ENCODE peak calls at places on chromosomes 6 and 20, in five cellular contexts. One of them, this sample, is unnamed. For H3K4me1 and H3K27me3, the result is how much of the 10 kb centered on the place peaks cover.

GRCh38 chr6:43269273-43270007 is 26.2 kb downstream of the TTBK1 start:
- DNase-seq in hepatocyte: peak
- DNase-seq in MM.1S: no peak
- DNase-seq in neuronal stem cell: no peak
- DNase-seq in mesendoderm: no peak
- DNase-seq in this sample: peak

GRCh38 chr6:7693827-7694226 is 32.1 kb upstream of the BMP6 start:
- DNase-seq in hepatocyte: no peak
- DNase-seq in MM.1S: no peak
- DNase-seq in neuronal stem cell: no peak
- DNase-seq in mesendoderm: no peak
- DNase-seq in this sample: no peak

GRCh38 chr6:74611220-74611619 is 594.6 kb downstream of the COL12A1 start:
- DNase-seq in hepatocyte: no peak
- DNase-seq in MM.1S: no peak
- DNase-seq in neuronal stem cell: no peak
- DNase-seq in mesendoderm: no peak
- DNase-seq in this sample: no peak

GRCh38 chr20:37193821-37194220 is 14.5 kb upstream of the MROH8 start:
- DNase-seq in hepatocyte: no peak
- DNase-seq in MM.1S: no peak
- DNase-seq in neuronal stem cell: no peak
- DNase-seq in mesendoderm: no peak
- DNase-seq in this sample: no peak

GRCh38 chr6:20362623-20363022 is 39.1 kb upstream of the E2F3 start:
- DNase-seq in hepatocyte: no peak
- DNase-seq in MM.1S: no peak
- DNase-seq in neuronal stem cell: no peak
- DNase-seq in mesendoderm: no peak
- DNase-seq in this sample: no peak

GRCh38 chr6:130752292-130752691 is 74.9 kb upstream of the SMLR1 start:
- DNase-seq in hepatocyte: no peak
- DNase-seq in MM.1S: no peak
- DNase-seq in neuronal stem cell: no peak
- DNase-seq in mesendoderm: no peak
- DNase-seq in this sample: no peak

GRCh38 chr6:31791324-31792089 is 4.0 kb downstream of the VARS1 start:
- DNase-seq in hepatocyte: peak
- DNase-seq in MM.1S: no peak
- DNase-seq in neuronal stem cell: peak
- DNase-seq in mesendoderm: peak
- DNase-seq in this sample: peak

GRCh38 chr6:150994026-150994425 is 128.5 kb downstream of the MTHFD1L start:
- DNase-seq in hepatocyte: no peak
- DNase-seq in MM.1S: no peak
- DNase-seq in neuronal stem cell: no peak
- DNase-seq in mesendoderm: no peak
- DNase-seq in this sample: no peak

GRCh38 chr6:56406276-56407269 is 159.2 kb upstream of the COL21A1 start:
- DNase-seq in hepatocyte: no peak
- DNase-seq in MM.1S: no peak
- DNase-seq in neuronal stem cell: no peak
- DNase-seq in mesendoderm: no peak
- DNase-seq in this sample: no peak

GRCh38 chr20:62358728-62359490 is 8.2 kb downstream of the LAMA5 start:
- DNase-seq in hepatocyte: peak
- DNase-seq in MM.1S: no peak
- DNase-seq in neuronal stem cell: no peak
- DNase-seq in mesendoderm: no peak
- DNase-seq in this sample: no peak

GRCh38 chr6:34276881-34277762 is 28.3 kb upstream of the SMIM29 start:
- DNase-seq in hepatocyte: no peak
- DNase-seq in MM.1S: no peak
- DNase-seq in neuronal stem cell: no peak
- DNase-seq in mesendoderm: no peak
- DNase-seq in this sample: no peak

GRCh38 chr6:43510827-43511163 is 649 bp upstream of the LRRC73 start:
- DNase-seq in hepatocyte: no peak
- DNase-seq in MM.1S: no peak
- DNase-seq in neuronal stem cell: no peak
- DNase-seq in mesendoderm: no peak
- DNase-seq in this sample: no peak

GRCh38 chr20:38073307-38074010 is 39.9 kb downstream of the RPRD1B start:
- DNase-seq in hepatocyte: peak
- DNase-seq in MM.1S: peak
- DNase-seq in neuronal stem cell: peak
- DNase-seq in mesendoderm: peak
- DNase-seq in this sample: peak

GRCh38 chr6:158020272-158020711 is 38.6 kb downstream of the SYNJ2 start:
- DNase-seq in hepatocyte: no peak
- DNase-seq in MM.1S: no peak
- DNase-seq in neuronal stem cell: no peak
- DNase-seq in mesendoderm: no peak
- DNase-seq in this sample: no peak

GRCh38 chr20:58892932-58893224 is 40.4 kb downstream of the GNAS start:
- DNase-seq in hepatocyte: no peak
- DNase-seq in MM.1S: no peak
- DNase-seq in neuronal stem cell: no peak
- DNase-seq in mesendoderm: no peak
- DNase-seq in this sample: no peak

GRCh38 chr6:29631209-29631810 is 1.7 kb downstream of the GABBR1 start:
- DNase-seq in hepatocyte: peak
- DNase-seq in MM.1S: no peak
- DNase-seq in neuronal stem cell: no peak
- DNase-seq in mesendoderm: peak
- DNase-seq in this sample: no peak

GRCh38 chr6:24985313-24985712 is 49.6 kb upstream of the RIPOR2 start:
- DNase-seq in hepatocyte: no peak
- DNase-seq in MM.1S: no peak
- DNase-seq in neuronal stem cell: peak
- DNase-seq in mesendoderm: peak
- DNase-seq in this sample: no peak

GRCh38 chr6:160871320-160871719 is 120.2 kb upstream of the MAP3K4 start:
- DNase-seq in hepatocyte: no peak
- DNase-seq in MM.1S: no peak
- DNase-seq in neuronal stem cell: no peak
- DNase-seq in mesendoderm: no peak
- DNase-seq in this sample: no peak

GRCh38 chr6:39808934-39809333 is 16.8 kb downstream of the DAAM2 start:
- DNase-seq in hepatocyte: no peak
- DNase-seq in MM.1S: no peak
- DNase-seq in neuronal stem cell: no peak
- DNase-seq in mesendoderm: no peak
- DNase-seq in this sample: no peak

GRCh38 chr20:43653966-43654365 is 12.9 kb upstream of the MYBL2 start:
- DNase-seq in hepatocyte: no peak
- DNase-seq in MM.1S: no peak
- DNase-seq in neuronal stem cell: no peak
- DNase-seq in mesendoderm: no peak
- DNase-seq in this sample: no peak

GRCh38 chr6:165755583-165755982 is 92.5 kb upstream of the PDE10A start:
- DNase-seq in hepatocyte: no peak
- DNase-seq in MM.1S: no peak
- DNase-seq in neuronal stem cell: peak
- DNase-seq in mesendoderm: peak
- DNase-seq in this sample: no peak

GRCh38 chr6:139882234-139882633 is 507.8 kb upstream of the CITED2 start:
- DNase-seq in hepatocyte: no peak
- DNase-seq in MM.1S: peak
- DNase-seq in neuronal stem cell: no peak
- DNase-seq in mesendoderm: peak
- DNase-seq in this sample: no peak

GRCh38 chr6:132931937-132932336 is 117.6 kb downstream of the RPS12 start:
- DNase-seq in hepatocyte: no peak
- DNase-seq in MM.1S: no peak
- DNase-seq in neuronal stem cell: peak
- DNase-seq in mesendoderm: no peak
- DNase-seq in this sample: no peak

GRCh38 chr6:19028201-19028600 is 641.1 kb downstream of the RNF144B start:
- DNase-seq in hepatocyte: no peak
- DNase-seq in MM.1S: no peak
- DNase-seq in neuronal stem cell: no peak
- DNase-seq in mesendoderm: peak
- DNase-seq in this sample: no peak

GRCh38 chr20:14799671-14800070 is 462.3 kb upstream of the FLRT3 start:
- DNase-seq in hepatocyte: no peak
- DNase-seq in MM.1S: no peak
- DNase-seq in neuronal stem cell: no peak
- DNase-seq in mesendoderm: no peak
- DNase-seq in this sample: no peak

GRCh38 chr6:106997392-106998257 is 23.1 kb upstream of the CD24 start:
- DNase-seq in hepatocyte: peak
- DNase-seq in MM.1S: peak
- DNase-seq in neuronal stem cell: peak
- DNase-seq in mesendoderm: peak
- DNase-seq in this sample: peak

GRCh38 chr6:53065266-53066058 is at the start of gene FBXO9:
- DNase-seq in hepatocyte: peak
- DNase-seq in MM.1S: peak
- DNase-seq in neuronal stem cell: peak
- DNase-seq in mesendoderm: peak
- DNase-seq in this sample: peak

GRCh38 chr6:53066874-53067273 is 1.7 kb downstream of the FBXO9 start:
- DNase-seq in hepatocyte: no peak
- DNase-seq in MM.1S: no peak
- DNase-seq in neuronal stem cell: no peak
- DNase-seq in mesendoderm: no peak
- DNase-seq in this sample: no peak

GRCh38 chr6:53062369-53062639 is 2.9 kb upstream of the FBXO9 start:
- DNase-seq in hepatocyte: no peak
- DNase-seq in MM.1S: no peak
- DNase-seq in neuronal stem cell: no peak
- DNase-seq in mesendoderm: no peak
- DNase-seq in this sample: no peak

GRCh38 chr6:53066059-53066406 is 829 bp downstream of the FBXO9 start:
- DNase-seq in hepatocyte: peak
- DNase-seq in MM.1S: no peak
- DNase-seq in neuronal stem cell: no peak
- DNase-seq in mesendoderm: peak
- DNase-seq in this sample: peak

GRCh38 chr6:53064726-53065265 is 408 bp upstream of the FBXO9 start:
- DNase-seq in hepatocyte: peak
- DNase-seq in MM.1S: peak
- DNase-seq in neuronal stem cell: peak
- DNase-seq in mesendoderm: peak
- DNase-seq in this sample: peak
- H3K4me1 ChIP-seq in hepatocyte: under half
- H3K4me1 ChIP-seq in MM.1S: under half
- H3K4me1 ChIP-seq in neuronal stem cell: under half
- H3K4me1 ChIP-seq in mesendoderm: under half
- H3K4me1 ChIP-seq in this sample: under half

GRCh38 chr6:76770166-76770565 is 693.1 kb downstream of the HTR1B start:
- DNase-seq in hepatocyte: no peak
- DNase-seq in MM.1S: no peak
- DNase-seq in neuronal stem cell: no peak
- DNase-seq in mesendoderm: peak
- DNase-seq in this sample: no peak

GRCh38 chr6:76776876-76777275 is 686.4 kb downstream of the HTR1B start:
- DNase-seq in hepatocyte: no peak
- DNase-seq in MM.1S: no peak
- DNase-seq in neuronal stem cell: no peak
- DNase-seq in mesendoderm: no peak
- DNase-seq in this sample: no peak

GRCh38 chr6:76774750-76775396 is 688.4 kb downstream of the HTR1B start:
- DNase-seq in hepatocyte: peak
- DNase-seq in MM.1S: no peak
- DNase-seq in neuronal stem cell: no peak
- DNase-seq in mesendoderm: peak
- DNase-seq in this sample: no peak

GRCh38 chr6:76772951-76773350 is 690.3 kb downstream of the HTR1B start:
- DNase-seq in hepatocyte: no peak
- DNase-seq in MM.1S: no peak
- DNase-seq in neuronal stem cell: no peak
- DNase-seq in mesendoderm: no peak
- DNase-seq in this sample: no peak

DNA sequence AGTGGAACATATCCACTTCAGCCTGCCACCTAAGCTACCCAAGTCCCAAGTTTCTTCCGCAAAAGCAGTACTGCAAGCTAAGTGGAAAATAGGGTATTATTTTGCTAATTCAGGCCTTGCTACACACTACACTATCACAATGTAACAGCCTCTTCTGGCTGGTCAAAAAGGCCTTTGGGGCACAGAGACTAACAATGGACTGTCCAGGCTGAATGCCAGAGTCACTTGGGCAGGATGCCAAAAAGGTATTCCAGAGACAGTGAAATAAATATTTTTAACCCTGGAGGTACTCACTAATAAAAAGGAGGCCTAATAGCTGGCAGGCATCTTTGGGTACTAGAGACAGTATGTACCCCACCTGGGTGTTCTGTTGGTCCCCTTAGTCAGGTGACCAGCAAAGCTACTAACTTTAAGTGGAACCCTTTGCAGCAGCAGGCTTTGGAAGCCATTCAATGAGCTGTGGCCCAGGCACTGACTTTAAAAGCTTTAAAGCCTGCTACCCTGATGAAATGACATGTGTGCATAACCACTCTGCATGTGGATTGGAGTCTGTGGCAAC is 692.1 kb downstream of the HTR1B start:
- DNase-seq in hepatocyte: no peak
- DNase-seq in MM.1S: no peak
- DNase-seq in neuronal stem cell: no peak
- DNase-seq in mesendoderm: no peak
- DNase-seq in this sample: no peak
- H3K27ac ChIP-seq in hepatocyte: no peak
- H3K27ac ChIP-seq in MM.1S: no peak
- H3K27ac ChIP-seq in neuronal stem cell: no peak
- H3K27ac ChIP-seq in mesendoderm: no peak
- H3K27ac ChIP-seq in this sample: no peak

GRCh38 chr20:46037036-46037435 is 8.0 kb downstream of the SLC12A5 start:
- DNase-seq in hepatocyte: no peak
- DNase-seq in MM.1S: no peak
- DNase-seq in neuronal stem cell: no peak
- DNase-seq in mesendoderm: no peak
- DNase-seq in this sample: no peak
- H3K27me3 ChIP-seq in hepatocyte: under half
- H3K27me3 ChIP-seq in MM.1S: half or more
- H3K27me3 ChIP-seq in neuronal stem cell: under half
- H3K27me3 ChIP-seq in mesendoderm: under half
- H3K27me3 ChIP-seq in this sample: under half

GRCh38 chr6:136294621-136295020 is 5.0 kb upstream of the BCLAF1 start:
- DNase-seq in hepatocyte: no peak
- DNase-seq in MM.1S: no peak
- DNase-seq in neuronal stem cell: no peak
- DNase-seq in mesendoderm: no peak
- DNase-seq in this sample: no peak

GRCh38 chr6:136288566-136289326 is 900 bp downstream of the BCLAF1 start:
- DNase-seq in hepatocyte: peak
- DNase-seq in MM.1S: peak
- DNase-seq in neuronal stem cell: peak
- DNase-seq in mesendoderm: peak
- DNase-seq in this sample: peak

GRCh38 chr6:136289579-136290405 is at the start of gene BCLAF1:
- DNase-seq in hepatocyte: peak
- DNase-seq in MM.1S: peak
- DNase-seq in neuronal stem cell: peak
- DNase-seq in mesendoderm: peak
- DNase-seq in this sample: peak

GRCh38 chr6:136289327-136289578 is 393 bp downstream of the BCLAF1 start:
- DNase-seq in hepatocyte: peak
- DNase-seq in MM.1S: peak
- DNase-seq in neuronal stem cell: peak
- DNase-seq in mesendoderm: peak
- DNase-seq in this sample: peak

GRCh38 chr6:136290406-136291010 is 862 bp upstream of the BCLAF1 start:
- DNase-seq in hepatocyte: peak
- DNase-seq in MM.1S: peak
- DNase-seq in neuronal stem cell: no peak
- DNase-seq in mesendoderm: peak
- DNase-seq in this sample: peak
- H3K4me1 ChIP-seq in hepatocyte: under half
- H3K4me1 ChIP-seq in MM.1S: under half
- H3K4me1 ChIP-seq in neuronal stem cell: under half
- H3K4me1 ChIP-seq in mesendoderm: under half
- H3K4me1 ChIP-seq in this sample: under half